ENCODE peak calls at places on chromosome 14, in ten cellular contexts. S is heart right ventricle; G is iris pigment epithelial cell; K is activated CD4-positive, alpha-beta T cell treated with anti-CD3 and anti-CD28 coated beads for 1 hour; V is stimulated activated naive CD4-positive, alpha-beta T cell; W is cardiac muscle cell; D is RCC 7860; E is stimulated activated CD8-positive, alpha-beta memory T cell treated with anti-CD3 and anti-CD28 coated beads, Interleukin-4, amount 100 ng/mL, for 24 hours; P is tibial nerve; H is fibroblast of the aortic adventitia. Q is an unnamed sample.

GRCh38 chr14:31988237-31988636 is 88.9 kb upstream of the ARHGAP5 start:
- DNase-seq in S (no peak), G (no peak), K (no peak), V (no peak), W (no peak), D (no peak), E (no peak), P (no peak), H (no peak), Q (no peak)

GRCh38 chr14:70789961-70790360 is 19.4 kb downstream of the MAP3K9 start:
- DNase-seq in S (no peak), G (no peak), K (no peak), V (no peak), W (no peak), D (no peak), E (no peak), P (no peak), H (no peak), Q (no peak)

GRCh38 chr14:99119554-99119953 is 152.4 kb downstream of the BCL11B start:
- DNase-seq in S (no peak), G (no peak), K (no peak), V (no peak), W (no peak), D (no peak), E (no peak), P (no peak), H (no peak), Q (no peak)

GRCh38 chr14:49637534-49638078 is 2.6 kb upstream of the DNAAF2 start:
- DNase-seq in S (no peak), G (no peak), K (no peak), V (no peak), W (no peak), D (no peak), E (no peak), P (no peak), H (no peak), Q (no peak)

GRCh38 chr14:91835197-91835919 is 32.0 kb downstream of the TC2N start:
- DNase-seq in S (no peak), G (no peak), K (no peak), V (no peak), W (no peak), D (no peak), E (no peak), P (no peak), H (no peak), Q (no peak)

GRCh38 chr14:76716285-76716684 is 45.0 kb upstream of the VASH1 start:
- DNase-seq in S (no peak), G (no peak), K (no peak), V (no peak), W (no peak), D (no peak), E (no peak), P (no peak), H (no peak), Q (no peak)

GRCh38 chr14:59015482-59015881 is 173.0 kb upstream of the DAAM1 start:
- DNase-seq in S (no peak), G (no peak), K (no peak), V (no peak), W (no peak), D (no peak), E (no peak), P (no peak), H (no peak), Q (no peak)

GRCh38 chr14:23866269-23866668 is 87.3 kb upstream of the DHRS4 start:
- DNase-seq in S (no peak), G (no peak), K (no peak), V (no peak), W (no peak), D (no peak), E (no peak), P (no peak), H (no peak), Q (no peak)

GRCh38 chr14:53894456-53894855 is 62.2 kb downstream of the BMP4 start:
- DNase-seq in S (no peak), G (peak), K (no peak), V (no peak), W (peak), D (no peak), E (no peak), P (no peak), H (peak), Q (no peak)

GRCh38 chr14:96501383-96501745 is 818 bp upstream of the PAPOLA start:
- DNase-seq in S (no peak), G (no peak), K (no peak), V (no peak), W (no peak), D (no peak), E (no peak), P (no peak), H (no peak), Q (no peak)

GRCh38 chr14:23442721-23443356 is 7.4 kb upstream of the MYH7 start:
- DNase-seq in S (peak), G (no peak), K (no peak), V (no peak), W (no peak), D (no peak), E (no peak), P (no peak), H (no peak), Q (no peak)

GRCh38 chr14:57495409-57495808 is 1.8 kb upstream of the CCDC198 start:
- DNase-seq in S (no peak), G (no peak), K (no peak), V (no peak), W (no peak), D (peak), E (no peak), P (no peak), H (no peak), Q (no peak)

GRCh38 chr14:101885254-101885576 is 79.2 kb upstream of the DYNC1H1 start:
- DNase-seq in S (no peak), G (no peak), K (no peak), V (no peak), W (no peak), D (no peak), E (no peak), P (no peak), H (no peak), Q (no peak)

GRCh38 chr14:101464984-101465794 is 96.1 kb upstream of the DIO3 start:
- DNase-seq in S (no peak), G (no peak), K (no peak), V (no peak), W (no peak), D (no peak), E (no peak), P (no peak), H (no peak), Q (no peak)

GRCh38 chr14:32473476-32473875 is 144.4 kb downstream of the AKAP6 start:
- DNase-seq in S (peak), G (peak), K (no peak), V (no peak), W (peak), D (no peak), E (no peak), P (no peak), H (peak), Q (peak)

GRCh38 chr14:50085570-50086315 is 30.6 kb downstream of the VCPKMT start:
- DNase-seq in S (no peak), G (peak), K (no peak), V (no peak), W (peak), D (peak), E (no peak), P (no peak), H (peak), Q (no peak)

GRCh38 chr14:44404021-44404420 is 103.1 kb downstream of the FSCB start:
- DNase-seq in S (no peak), G (no peak), K (no peak), V (no peak), W (peak), D (peak), E (no peak), P (no peak), H (peak), Q (no peak)

GRCh38 chr14:32667791-32668190 is 270.9 kb upstream of the NPAS3 start:
- DNase-seq in S (no peak), G (no peak), K (no peak), V (no peak), W (no peak), D (no peak), E (no peak), P (no peak), H (no peak), Q (no peak)

GRCh38 chr14:78401866-78402265 is 231.7 kb downstream of the NRXN3 start:
- DNase-seq in S (no peak), G (peak), K (no peak), V (no peak), W (peak), D (peak), E (no peak), P (no peak), H (no peak), Q (no peak)

GRCh38 chr14:68394113-68394718 is 398.7 kb downstream of the ZFP36L1 start:
- DNase-seq in S (peak), G (no peak), K (no peak), V (no peak), W (no peak), D (no peak), E (no peak), P (no peak), H (peak), Q (no peak)

Q was measured in breast epithelium.